ENCODE peak calls at places on chromosomes 6 and 20, in nine cellular contexts. W is NCI-H1048; J is activated gamma-delta T cell treated with anti-CD3 and anti-CD28 coated beads, Interleukin-2, amount 50 U/mL, for 16 hours; T is epithelial cell of esophagus; G is RCC 7860; E is NK-92 treated with Interleukin-12 subunit alpha and Interleukin-12 subunit beta, amount 100 ng/mL, for 24 hours; V is MV-4-11; H is progenitor cell of endocrine pancreas; I is amniotic stem cell. L is an unnamed sample.

GRCh38 chr6:30769088-30769852 is 24.9 kb upstream of the IER3 start:
- DNase-seq in J (peak), G (peak), I (peak), V (peak), T (peak), H (no peak), W (no peak), E (peak), L (peak)

GRCh38 chr20:51734876-51735499 is 33.2 kb downstream of the ATP9A start:
- DNase-seq in T (no peak), V (no peak), H (no peak), G (no peak), W (no peak), I (no peak), E (no peak), J (no peak), L (no peak)

GRCh38 chr20:32674362-32674789 is 635 bp upstream of the C20orf203 start:
- DNase-seq in W (no peak), T (peak), V (peak), J (peak), G (peak), I (no peak), E (peak), H (no peak), L (peak)

GRCh38 chr6:84466521-84466920 is 239.1 kb upstream of the CEP162 start:
- DNase-seq in H (no peak), E (no peak), G (peak), J (no peak), T (peak), I (no peak), W (no peak), V (no peak), L (peak)

GRCh38 chr20:58040447-58041290 is 187.8 kb downstream of the ANKRD60 start:
- DNase-seq in T (no peak), V (no peak), W (no peak), H (no peak), I (no peak), G (peak), E (no peak), J (no peak), L (peak)

GRCh38 chr20:57395111-57395959 is 4.1 kb downstream of the RBM38 start:
- DNase-seq in E (no peak), V (no peak), J (no peak), H (no peak), I (no peak), G (no peak), T (peak), W (no peak), L (peak)

GRCh38 chr6:108274546-108274945 is 13.7 kb upstream of the SNX3 start:
- DNase-seq in J (no peak), W (no peak), I (no peak), T (no peak), H (no peak), V (no peak), E (no peak), G (no peak), L (no peak)

GRCh38 chr6:12017876-12018401 is 5.8 kb downstream of the HIVEP1 start:
- DNase-seq in W (no peak), G (no peak), I (no peak), J (no peak), T (no peak), E (no peak), H (no peak), V (no peak), L (no peak)

GRCh38 chr6:134422426-134423231 is 104.7 kb upstream of the SGK1 start:
- DNase-seq in H (no peak), G (peak), T (peak), V (peak), J (no peak), E (no peak), I (peak), W (no peak), L (peak)

GRCh38 chr6:141199074-141199473 is 933.7 kb upstream of the GJE1 start:
- DNase-seq in I (no peak), E (no peak), T (no peak), G (no peak), H (no peak), W (no peak), J (no peak), V (no peak), L (no peak)

GRCh38 chr6:169906741-169907418 is 155.5 kb downstream of the ERMARD start:
- DNase-seq in J (no peak), I (no peak), V (no peak), W (no peak), G (no peak), H (no peak), T (no peak), E (no peak), L (no peak)

GRCh38 chr20:8223096-8223870 is 91.2 kb downstream of the PLCB1 start:
- DNase-seq in W (no peak), E (no peak), V (no peak), H (no peak), I (peak), J (no peak), T (peak), G (no peak), L (no peak)

GRCh38 chr6:156699017-156699421 is 78.2 kb upstream of the ARID1B start:
- DNase-seq in G (peak), V (peak), T (peak), H (no peak), E (no peak), I (no peak), W (no peak), J (no peak), L (peak)

GRCh38 chr6:29828471-29828797 is 809 bp downstream of the HLA-G start:
- DNase-seq in W (no peak), E (no peak), I (no peak), T (peak), V (no peak), J (no peak), G (no peak), H (no peak), L (no peak)

GRCh38 chr6:2973656-2974055 is 2.3 kb upstream of the SERPINB6 start:
- DNase-seq in H (no peak), V (no peak), T (no peak), G (no peak), J (no peak), W (no peak), I (no peak), E (peak), L (no peak)

GRCh38 chr6:3617192-3617631 is 134.3 kb downstream of the PXDC1 start:
- DNase-seq in W (no peak), J (no peak), T (no peak), I (no peak), H (no peak), E (no peak), G (no peak), V (no peak), L (no peak)

GRCh38 chr20:2610941-2611720 is 41.3 kb upstream of the NOP56 start:
- DNase-seq in J (no peak), H (no peak), E (no peak), V (no peak), I (no peak), G (no peak), T (no peak), W (no peak), L (no peak)

GRCh38 chr6:52300489-52300931 is 16.0 kb upstream of the MCM3 start:
- DNase-seq in G (no peak), I (no peak), E (no peak), V (no peak), H (no peak), W (no peak), T (no peak), J (no peak), L (no peak)

GRCh38 chr6:10412948-10413849 is 1.7 kb downstream of the TFAP2A start:
- DNase-seq in W (peak), G (no peak), V (no peak), J (no peak), H (no peak), I (no peak), E (no peak), T (peak), L (no peak)

GRCh38 chr6:165931675-165932074 is 236.0 kb downstream of the TBXT start:
- DNase-seq in V (no peak), W (no peak), T (no peak), I (no peak), G (no peak), H (no peak), J (no peak), E (no peak), L (no peak)

GRCh38 chr6:141675957-141676356 is 456.8 kb upstream of the GJE1 start:
- DNase-seq in H (no peak), V (no peak), I (no peak), J (no peak), G (no peak), E (no peak), T (peak), W (no peak), L (peak)

GRCh38 chr20:58245931-58246330 is 17.5 kb upstream of the ANKRD60 start:
- DNase-seq in T (no peak), G (no peak), J (no peak), W (no peak), I (no peak), H (no peak), V (no peak), E (no peak), L (no peak)

GRCh38 chr20:31705598-31706597 is 16.8 kb downstream of the BCL2L1 start:
- DNase-seq in G (no peak), I (no peak), T (peak), W (no peak), E (no peak), V (no peak), H (no peak), J (no peak), L (peak)

GRCh38 chr6:44129841-44130322 is 2.5 kb downstream of the TMEM63B start:
- DNase-seq in G (no peak), V (no peak), J (no peak), H (no peak), T (no peak), W (no peak), I (no peak), E (no peak), L (no peak)

GRCh38 chr6:64838726-64839125 is 868.3 kb downstream of the EYS start:
- DNase-seq in J (no peak), I (no peak), T (peak), H (no peak), W (no peak), E (no peak), V (no peak), G (no peak), L (no peak)

GRCh38 chr20:59628171-59628570 is 23.8 kb downstream of the PHACTR3 start:
- DNase-seq in W (no peak), H (no peak), G (no peak), I (no peak), E (no peak), V (no peak), T (no peak), J (no peak), L (no peak)

GRCh38 chr6:106728296-106728870 is 99.0 kb downstream of the QRSL1 start:
- DNase-seq in G (no peak), V (no peak), W (no peak), H (no peak), E (no peak), T (peak), J (no peak), I (no peak), L (no peak)

GRCh38 chr6:33277663-33278391 is 904 bp downstream of the B3GALT4 start:
- DNase-seq in T (no peak), E (peak), V (no peak), G (peak), J (no peak), H (no peak), I (no peak), W (no peak), L (no peak)

GRCh38 chr6:31661867-31662723 is 1.5 kb upstream of the C6orf47 start:
- DNase-seq in H (no peak), T (no peak), E (no peak), G (no peak), J (no peak), W (no peak), V (peak), I (no peak), L (no peak)

GRCh38 chr6:145427232-145427631 is 308.1 kb downstream of the EPM2A start:
- DNase-seq in W (no peak), I (no peak), H (no peak), G (no peak), E (no peak), J (no peak), T (no peak), V (no peak), L (no peak)

GRCh38 chr20:6381887-6382286 is 259.1 kb upstream of the FERMT1 start:
- DNase-seq in J (no peak), H (no peak), E (no peak), I (no peak), W (no peak), V (no peak), T (peak), G (no peak), L (no peak)

GRCh38 chr6:54801669-54802068 is 44.9 kb upstream of the FAM83B start:
- DNase-seq in E (no peak), I (peak), G (peak), J (no peak), H (no peak), V (peak), W (no peak), T (peak), L (peak)

GRCh38 chr6:153024401-153025017 is 22.0 kb upstream of the MTRF1L start:
- DNase-seq in J (no peak), H (peak), V (peak), I (peak), G (peak), W (no peak), T (peak), E (peak), L (peak)

GRCh38 chr20:37931153-37931922 is 28.4 kb downstream of the VSTM2L start:
- DNase-seq in H (no peak), J (no peak), V (no peak), T (no peak), G (no peak), E (no peak), I (no peak), W (no peak), L (no peak)

GRCh38 chr6:6751615-6752014 is 163.1 kb downstream of the LY86 start:
- DNase-seq in E (no peak), J (no peak), H (no peak), I (no peak), G (no peak), V (peak), W (no peak), T (no peak), L (no peak)

GRCh38 chr6:152094992-152095592 is 287.6 kb downstream of the ESR1 start:
- DNase-seq in H (no peak), J (no peak), W (no peak), V (peak), G (peak), I (peak), T (peak), E (no peak), L (peak)

GRCh38 chr20:7214081-7214740 is 446.7 kb downstream of the BMP2 start:
- DNase-seq in G (no peak), H (no peak), E (no peak), W (no peak), I (no peak), T (peak), J (no peak), V (no peak), L (no peak)

GRCh38 chr20:57450419-57450818 is 59.2 kb downstream of the RBM38 start:
- DNase-seq in I (no peak), J (no peak), G (no peak), W (no peak), V (peak), H (no peak), T (no peak), E (peak), L (no peak)

GRCh38 chr6:106520711-106521367 is 108.5 kb downstream of the RTN4IP1 start:
- DNase-seq in E (peak), G (peak), H (no peak), I (no peak), J (peak), W (no peak), T (no peak), V (peak), L (no peak)

GRCh38 chr6:53573299-53573698 is 28.4 kb upstream of the GCLC start:
- DNase-seq in H (no peak), T (no peak), V (no peak), I (no peak), W (no peak), J (no peak), G (no peak), E (no peak), L (no peak)

L was measured in kidney glomerular epithelial cell.